ENCODE peak calls at places on chromosomes 2 and 18, in ten cellular contexts. L, P, W, C, J, E, N, D, Z and A are unnamed samples.

GRCh38 chr2:134722728-134723127 is 3.9 kb upstream of the TMEM163 start:
- DNase-seq in L (no peak), P (no peak), W (no peak), N (no peak), J (no peak), D (no peak), E (no peak), Z (no peak), C (no peak), A (no peak)

GRCh38 chr2:47536696-47537095 is 133.7 kb downstream of the MSH2 start:
- DNase-seq in C (no peak), D (no peak), J (no peak), W (no peak), E (no peak), P (no peak), L (no peak), N (no peak), Z (no peak), A (no peak)

GRCh38 chr2:180130403-180130802 is 123.3 kb upstream of the CWC22 start:
- DNase-seq in E (no peak), J (no peak), N (no peak), P (no peak), C (no peak), Z (no peak), D (peak; percentile 65), L (no peak), W (no peak), A (no peak)

GRCh38 chr2:43075054-43075593 is 151.3 kb downstream of the ZFP36L2 start:
- DNase-seq in J (peak; percentile 93), Z (peak; percentile 71), W (no peak), E (peak; percentile 74), L (peak; percentile 82), D (peak; percentile 99), C (peak; percentile 95), N (peak; percentile 84), P (peak; percentile 81), A (peak; percentile 81)

GRCh38 chr18:75489493-75490190 is 62.1 kb upstream of the SMIM21 start:
- DNase-seq in P (no peak), L (peak; percentile 7), E (peak; percentile 44), W (no peak), J (no peak), N (peak; percentile 24), C (no peak), D (peak; percentile 98), Z (no peak), A (no peak)

GRCh38 chr2:71528221-71528620 is 74.9 kb downstream of the DYSF start:
- DNase-seq in N (no peak), P (no peak), C (peak; percentile 44), Z (no peak), W (no peak), E (no peak), J (no peak), L (no peak), D (no peak), A (no peak)

GRCh38 chr2:5748941-5749731 is 57.0 kb downstream of the SOX11 start:
- DNase-seq in D (peak; percentile 4), Z (no peak), W (no peak), J (no peak), P (peak; percentile 73), L (no peak), N (no peak), C (no peak), E (no peak), A (peak; percentile 53)

GRCh38 chr2:202036601-202037037 is 3.0 kb downstream of the FZD7 start:
- DNase-seq in J (no peak), D (peak; percentile 35), L (no peak), N (peak; percentile 30), Z (no peak), W (no peak), E (peak; percentile 55), P (no peak), C (peak; percentile 75), A (no peak)

GRCh38 chr2:58539973-58540372 is 298.8 kb upstream of the FANCL start:
- DNase-seq in D (no peak), E (no peak), N (no peak), C (no peak), L (no peak), J (no peak), W (no peak), Z (no peak), P (no peak), A (no peak)

GRCh38 chr2:238389985-238390682 is 36.6 kb upstream of the ASB1 start:
- DNase-seq in N (no peak), J (no peak), C (no peak), L (no peak), Z (no peak), P (no peak), W (no peak), E (no peak), D (peak; percentile 23), A (peak; percentile 90)

GRCh38 chr18:3329871-3330270 is 67.9 kb downstream of the MYL12B start:
- DNase-seq in W (no peak), N (no peak), D (no peak), E (no peak), P (no peak), Z (no peak), L (no peak), C (no peak), J (no peak), A (no peak)

GRCh38 chr18:9820719-9821118 is 65.1 kb upstream of the TXNDC2 start:
- DNase-seq in C (no peak), P (no peak), N (no peak), J (no peak), D (no peak), Z (no peak), W (no peak), L (no peak), E (no peak), A (no peak)

GRCh38 chr2:217897091-217897715 is 105.6 kb downstream of the TNS1 start:
- DNase-seq in C (no peak), P (no peak), L (no peak), W (no peak), N (no peak), D (no peak), J (no peak), Z (no peak), E (no peak), A (no peak)

GRCh38 chr18:23487738-23488625 is 15.3 kb upstream of the RMC1 start:
- DNase-seq in J (no peak), P (no peak), N (no peak), D (peak; percentile 33), W (no peak), E (no peak), Z (peak; percentile 85), C (no peak), L (no peak), A (no peak)

DNA sequence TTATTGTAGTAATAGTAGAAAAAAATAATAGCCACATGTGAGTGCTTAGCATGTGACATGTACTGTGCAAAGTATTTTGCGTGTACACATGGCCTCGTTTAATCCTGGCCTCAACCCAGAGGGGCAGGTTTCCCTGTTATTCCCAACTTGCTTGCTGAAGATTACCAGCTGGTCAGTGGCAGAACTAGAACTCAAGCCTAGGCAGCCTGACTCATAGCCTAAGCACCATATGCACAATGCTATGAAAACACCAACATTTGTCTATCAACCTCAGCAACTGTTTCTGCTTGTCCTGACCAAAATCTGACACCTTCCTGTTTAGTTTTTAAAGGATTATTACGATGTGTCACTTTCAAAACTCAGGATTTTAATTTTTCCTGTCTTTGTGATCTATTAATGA is 234.9 kb upstream of the SMAD7 start:
- DNase-seq in Z (no peak), P (no peak), C (no peak), N (no peak), E (no peak), J (no peak), W (no peak), L (no peak), D (peak; percentile 30), A (no peak)
- TF ChIP-seq POLR2A in Z (no peak), P (no peak), C (no peak), N (no peak), E (no peak), J (no peak), W (no peak), L (no peak), D (no peak), A (no peak)

GRCh38 chr2:191020221-191020741 is 6.3 kb upstream of the STAT1 start:
- DNase-seq in J (peak; percentile 94), P (peak; percentile 94), N (peak; percentile 97), Z (peak; percentile 98), E (peak; percentile 96), C (peak; percentile 96), W (peak; percentile 74), D (peak; percentile 97), L (peak; percentile 92), A (peak; percentile 92)
- TF ChIP-seq POLR2A in J (peak; percentile 82), P (no peak), N (peak; percentile 69), Z (peak; percentile 63), E (peak; percentile 59), C (peak; percentile 77), W (peak; percentile 89), D (peak; percentile 85), L (peak; percentile 89), A (peak; percentile 78)

GRCh38 chr2:106272202-106272807 is 78.2 kb upstream of the UXS1 start:
- DNase-seq in N (no peak), Z (no peak), D (no peak), J (peak; percentile 18), W (no peak), E (no peak), C (no peak), L (no peak), P (no peak), A (no peak)
- TF ChIP-seq POLR2A in N (no peak), Z (no peak), D (no peak), J (no peak), W (no peak), E (no peak), C (no peak), L (no peak), P (no peak), A (no peak)

GRCh38 chr18:56648307-56648706 is 2.9 kb upstream of the WDR7 start:
- DNase-seq in D (no peak), N (no peak), P (no peak), C (no peak), W (no peak), E (no peak), Z (no peak), J (no peak), L (no peak), A (no peak)

GRCh38 chr18:56652802-56653201 is 1.6 kb downstream of the WDR7 start:
- DNase-seq in L (no peak), N (no peak), J (no peak), Z (no peak), E (no peak), W (no peak), P (no peak), D (no peak), C (no peak), A (no peak)

GRCh38 chr18:56651771-56652092 is 573 bp downstream of the WDR7 start:
- DNase-seq in J (no peak), C (no peak), D (no peak), N (no peak), Z (no peak), P (no peak), W (no peak), L (no peak), E (no peak), A (no peak)

GRCh38 chr18:56650056-56650455 is 1.1 kb upstream of the WDR7 start:
- DNase-seq in Z (no peak), W (no peak), P (no peak), D (peak; percentile 43), E (no peak), N (no peak), J (no peak), L (no peak), C (no peak), A (no peak)

GRCh38 chr18:56650944-56651770 is at the start of gene WDR7:
- DNase-seq in W (peak; percentile 39), P (peak; percentile 98), C (peak; percentile 99), N (peak; percentile 96), E (peak; percentile 96), L (peak; percentile 48), J (peak; percentile 98), Z (peak; percentile 98), D (peak; percentile 98), A (peak; percentile 96)
- TF ChIP-seq POLR2A in W (peak; percentile 69), P (no peak), C (no peak), N (no peak), E (no peak), L (peak; percentile 47), J (no peak), Z (no peak), D (no peak), A (no peak)